ENCODE peak calls at places on chromosomes 11 and 22, in nine cellular contexts. Q is aorta, R is left ventricle myocardium inferior, P is right lobe of liver, U is right cardiac atrium, M is esophagus muscularis mucosa, Y is MM.1S, S is Caco-2, D is GM23248. V is an unnamed sample. For H3K4me1, the result is how much of the 10 kb centered on the place peaks cover.

GRCh38 chr11:73152861-73153483 is 10.9 kb upstream of the FCHSD2 start:
- DNase-seq in Y (peak), P (peak), U (no peak), S (no peak), R (no peak), D (no peak), Q (no peak), M (no peak), V (peak)

GRCh38 chr11:47259178-47259977 is 1.6 kb downstream of the NR1H3 start:
- DNase-seq in D (peak), S (peak), R (no peak), Y (peak), M (no peak), P (no peak), Q (peak), U (no peak), V (no peak)

GRCh38 chr11:102287963-102288744 is 29.1 kb upstream of the BIRC3 start:
- DNase-seq in M (no peak), Q (no peak), R (no peak), P (no peak), U (peak), D (peak), S (peak), Y (peak), V (peak)

GRCh38 chr22:40178417-40179409 is 988 bp downstream of the TNRC6B start:
- DNase-seq in M (no peak), S (peak), P (peak), Y (peak), R (peak), Q (no peak), U (peak), D (peak), V (peak)

GRCh38 chr22:40553014-40553579 is 83.4 kb downstream of the MRTFA start:
- DNase-seq in S (no peak), Q (no peak), M (no peak), R (no peak), Y (no peak), D (no peak), U (peak), P (no peak), V (no peak)

GRCh38 chr11:109862808-109863207 is 230.4 kb upstream of the ZC3H12C start:
- DNase-seq in P (no peak), D (no peak), R (no peak), S (no peak), Y (no peak), Q (no peak), U (no peak), M (no peak), V (no peak)

GRCh38 chr22:37806409-37807338 is 1.1 kb upstream of the GCAT start:
- DNase-seq in Q (no peak), Y (no peak), D (peak), S (no peak), M (no peak), P (no peak), U (peak), R (no peak), V (no peak)

GRCh38 chr11:75523189-75523588 is 2.6 kb downstream of the GDPD5 start:
- DNase-seq in D (no peak), U (no peak), Q (no peak), S (no peak), P (no peak), M (no peak), R (no peak), Y (peak), V (no peak)

GRCh38 chr11:96642584-96642983 is 252.8 kb downstream of the JRKL start:
- DNase-seq in Y (no peak), M (no peak), D (no peak), U (no peak), P (no peak), R (no peak), S (no peak), Q (no peak), V (no peak)

GRCh38 chr11:2221591-2221990 is 48.8 kb downstream of the ASCL2 start:
- DNase-seq in Q (no peak), P (no peak), R (no peak), D (no peak), Y (no peak), S (no peak), U (no peak), M (peak), V (no peak)

GRCh38 chr11:8392166-8392565 is 128.5 kb upstream of the LMO1 start:
- DNase-seq in D (no peak), R (no peak), S (no peak), P (no peak), U (no peak), M (no peak), Y (no peak), Q (no peak), V (no peak)

GRCh38 chr11:69509846-69510390 is 28.5 kb downstream of the LINC01488 start:
- DNase-seq in Q (peak), Y (no peak), P (no peak), M (no peak), D (no peak), U (peak), R (no peak), S (no peak), V (no peak)

GRCh38 chr22:28949788-28950187 is 66.4 kb downstream of the ZNRF3 start:
- DNase-seq in Y (no peak), R (no peak), U (no peak), S (no peak), M (no peak), Q (no peak), D (peak), P (no peak), V (no peak)

GRCh38 chr11:17418437-17418836 is 30.0 kb upstream of the KCNJ11 start:
- DNase-seq in M (no peak), U (no peak), S (no peak), Q (no peak), P (no peak), Y (no peak), D (no peak), R (no peak), V (no peak)

GRCh38 chr11:27462543-27462942 is 10.0 kb downstream of the LGR4 start:
- DNase-seq in Y (no peak), U (no peak), S (no peak), Q (no peak), R (no peak), D (peak), P (no peak), M (no peak), V (no peak)

GRCh38 chr11:102061276-102061675 is 14.0 kb downstream of the CFAP300 start:
- DNase-seq in D (peak), S (peak), P (no peak), M (no peak), R (no peak), Q (no peak), Y (no peak), U (no peak), V (no peak)

GRCh38 chr11:124745835-124746620 is 6.0 kb downstream of the VSIG2 start:
- DNase-seq in R (no peak), U (peak), D (peak), M (no peak), Y (peak), S (peak), P (no peak), Q (no peak), V (no peak)

GRCh38 chr11:128582496-128583366 is 4.6 kb downstream of the ETS1 start:
- DNase-seq in U (peak), S (no peak), R (no peak), P (no peak), Q (no peak), D (peak), M (no peak), Y (no peak), V (no peak)

GRCh38 chr11:128584253-128584652 is 3.1 kb downstream of the ETS1 start:
- DNase-seq in Y (no peak), R (no peak), M (no peak), D (no peak), Q (no peak), P (no peak), S (no peak), U (no peak), V (no peak)

GRCh38 chr11:128580612-128581011 is 6.7 kb downstream of the ETS1 start:
- DNase-seq in P (no peak), D (no peak), Y (no peak), S (no peak), M (no peak), U (no peak), R (no peak), Q (no peak), V (no peak)

GRCh38 chr11:128579790-128580504 is 7.4 kb downstream of the ETS1 start:
- DNase-seq in M (no peak), D (peak), S (no peak), R (no peak), U (no peak), Q (no peak), Y (no peak), P (no peak), V (no peak)

GRCh38 chr11:128581908-128582307 is 5.5 kb downstream of the ETS1 start:
- DNase-seq in D (no peak), R (no peak), P (no peak), M (no peak), U (no peak), Q (no peak), Y (no peak), S (no peak), V (no peak)
- H3K4me1 ChIP-seq in D (under half), R (half or more), P (under half), M (under half), U (under half), Q (under half), Y (under half), S (under half), V (under half)

DNA sequence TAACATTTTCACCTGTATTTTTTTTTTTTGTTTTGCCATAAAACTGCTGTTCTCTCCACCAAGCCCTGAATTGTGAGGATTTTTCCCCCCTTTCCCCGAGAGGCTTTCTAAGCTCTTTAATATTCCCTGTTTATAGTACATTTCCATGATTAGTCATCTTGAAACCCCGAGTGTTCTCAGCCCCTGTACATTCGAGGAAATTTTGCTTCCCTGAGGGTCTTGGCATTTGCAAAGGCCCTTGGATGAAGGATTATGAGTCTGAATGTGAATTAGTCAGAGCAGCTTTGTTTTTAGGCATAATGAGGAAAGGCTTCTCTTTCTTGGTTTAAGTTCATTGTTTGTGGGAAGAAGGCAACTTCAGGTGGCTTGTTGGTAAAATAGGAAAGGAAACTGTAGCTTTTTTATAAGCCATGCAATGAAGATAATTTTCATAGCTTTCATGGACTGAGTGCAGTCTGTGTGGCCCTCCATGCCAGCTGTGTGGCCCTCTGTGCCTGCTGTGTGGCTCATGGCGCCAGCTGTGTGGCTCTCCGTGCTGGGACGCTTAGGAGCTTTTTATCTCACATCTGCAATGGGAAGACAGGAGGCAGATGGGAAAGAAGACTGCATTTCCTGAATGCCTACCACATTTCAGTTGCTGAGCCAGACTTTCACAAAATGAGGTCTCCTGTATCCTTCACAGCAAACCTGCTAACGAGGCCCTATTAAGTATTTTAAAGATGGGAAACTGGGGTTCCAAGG is 129.0 kb downstream of the TEAD1 start:
- DNase-seq in U (no peak), Y (no peak), Q (no peak), D (peak), M (no peak), R (no peak), S (no peak), P (no peak), V (no peak)
- H3K4me1 ChIP-seq in U (under half), Y (under half), Q (under half), D (under half), M (half or more), R (half or more), S (half or more), P (under half), V (under half)

DNA sequence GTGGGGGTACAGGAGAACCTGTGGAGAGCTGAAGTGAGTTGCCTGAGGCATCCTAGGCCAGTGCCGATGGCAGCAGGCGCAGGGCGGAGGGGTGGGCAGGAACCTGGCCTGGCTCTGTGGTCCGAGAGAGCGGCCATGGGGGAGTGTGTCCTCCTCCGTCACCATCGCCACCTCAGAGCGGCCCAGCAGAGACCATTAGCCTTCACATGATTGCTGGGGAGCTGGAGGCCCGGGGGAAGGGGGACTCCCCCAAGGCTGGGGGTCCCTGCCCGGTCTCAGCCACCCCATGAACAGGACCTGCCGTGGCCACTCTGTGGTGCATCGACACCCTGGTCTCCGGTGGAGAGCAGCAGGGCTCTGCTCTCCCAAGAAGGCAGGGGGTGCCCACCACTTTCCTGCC is 4.1 kb downstream of the OMP start:
- DNase-seq in D (no peak), U (peak), P (no peak), Q (no peak), M (no peak), R (no peak), Y (no peak), S (no peak), V (no peak)
- H3K4me1 ChIP-seq in D (under half), U (under half), P (under half), Q (under half), M (under half), R (under half), Y (under half), S (under half), V (under half)

GRCh38 chr11:61969391-61969758 is 1.9 kb upstream of the FTH1 start:
- DNase-seq in D (no peak), Y (no peak), S (no peak), M (no peak), U (no peak), R (no peak), Q (no peak), P (no peak), V (no peak)
- H3K4me1 ChIP-seq in D (half or more), Y (under half), S (half or more), M (half or more), U (under half), R (half or more), Q (under half), P (half or more), V (under half)

GRCh38 chr22:18970948-18971315 is 34.8 kb upstream of the PRODH start:
- DNase-seq in U (no peak), Y (no peak), M (no peak), Q (no peak), D (no peak), S (no peak), P (no peak), R (no peak), V (no peak)

GRCh38 chr22:18965526-18966421 is 29.7 kb upstream of the PRODH start:
- DNase-seq in U (no peak), M (no peak), R (no peak), Q (peak), Y (no peak), P (peak), D (no peak), S (no peak), V (no peak)

GRCh38 chr22:18968011-18968749 is 32.1 kb upstream of the PRODH start:
- DNase-seq in Y (no peak), R (no peak), P (no peak), S (peak), M (no peak), U (peak), D (peak), Q (peak), V (no peak)

GRCh38 chr22:18970180-18970947 is 34.3 kb upstream of the PRODH start:
- DNase-seq in S (peak), Y (no peak), D (peak), U (no peak), Q (no peak), P (peak), M (no peak), R (no peak), V (no peak)

DNA sequence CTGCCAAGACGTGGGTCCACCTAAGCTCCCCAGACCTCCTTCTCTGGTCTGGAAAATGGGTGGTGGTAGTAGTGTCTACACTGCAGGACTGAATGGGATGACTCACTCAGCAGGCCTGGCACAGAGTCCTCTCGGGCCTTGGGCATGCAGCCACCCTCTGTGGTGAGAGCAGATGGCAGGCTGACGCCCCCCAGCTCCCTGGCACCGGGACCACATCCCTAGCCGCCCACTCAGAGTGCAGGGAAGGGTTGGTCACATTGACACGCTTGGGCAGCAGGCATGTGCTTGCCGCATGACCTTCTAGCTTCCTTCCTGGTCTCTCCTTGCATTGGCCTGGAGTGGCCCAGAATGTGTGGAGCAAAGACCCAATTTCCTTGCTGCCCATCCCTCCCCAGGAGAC is 30.7 kb upstream of the PRODH start:
- DNase-seq in M (no peak), R (no peak), S (no peak), Y (no peak), D (no peak), P (peak), Q (peak), U (no peak), V (no peak)
- H3K4me1 ChIP-seq in M (under half), R (under half), S (under half), Y (under half), D (under half), P (under half), Q (under half), U (under half), V (under half)

V was measured in CD4-positive, alpha-beta memory T cell.